ENCODE peak calls at places on chromosomes 7 and 10, in seven cellular contexts. W is BE2C, E is body of pancreas, M is fibroblast of the aortic adventitia, L is endodermal cell, U is heart right ventricle, J is GM12865. O is an unnamed sample.
A peak's percentile ranks its signal among the peaks of the same experiment; 100 is the strongest.

GRCh38 chr7:111159426-111159825 is 68.5 kb downstream of the LRRN3 start:
- DNase-seq in W (no peak), E (no peak), M (peak; percentile 27), L (no peak), U (no peak), J (no peak), O (peak; percentile 59)

GRCh38 chr7:131859162-131859821 is 302.9 kb upstream of the PODXL start:
- DNase-seq in W (peak; percentile 78), E (peak; percentile 79), M (peak; percentile 83), L (peak; percentile 92), U (peak; percentile 38), J (peak; percentile 61), O (peak; percentile 70)

GRCh38 chr7:18313970-18314369 is 181.6 kb upstream of the HDAC9 start:
- DNase-seq in W (no peak), E (no peak), M (no peak), L (no peak), U (no peak), J (no peak), O (peak; percentile 20)

GRCh38 chr7:128115821-128116723 is 84.8 kb upstream of the LRRC4 start:
- DNase-seq in W (no peak), E (no peak), M (no peak), L (peak; percentile 69), U (no peak), J (no peak), O (no peak)

GRCh38 chr10:91694170-91694794 is 61.4 kb upstream of the PPP1R3C start:
- DNase-seq in W (peak; percentile 36), E (peak; percentile 56), M (peak; percentile 62), L (peak; percentile 61), U (no peak), J (peak; percentile 31), O (peak; percentile 72)

GRCh38 chr10:3803295-3803883 is 18.4 kb upstream of the KLF6 start:
- DNase-seq in W (no peak), E (peak; percentile 86), M (no peak), L (no peak), U (peak; percentile 12), J (no peak), O (peak; percentile 59)

GRCh38 chr10:23412223-23412622 is 26.7 kb upstream of the OTUD1 start:
- DNase-seq in W (no peak), E (no peak), M (peak; percentile 54), L (no peak), U (no peak), J (peak; percentile 18), O (peak; percentile 1)

GRCh38 chr10:60314306-60314940 is 75.3 kb downstream of the ANK3 start:
- DNase-seq in W (no peak), E (no peak), M (peak; percentile 83), L (no peak), U (no peak), J (no peak), O (peak; percentile 57)

GRCh38 chr10:103394180-103394579 is 2.1 kb downstream of the ATP5MK start:
- DNase-seq in W (no peak), E (no peak), M (no peak), L (no peak), U (no peak), J (no peak), O (no peak)

GRCh38 chr10:43648392-43649148 is at the start of gene ZNF32:
- DNase-seq in W (peak; percentile 86), E (peak; percentile 88), M (peak; percentile 81), L (peak; percentile 94), U (peak; percentile 87), J (peak; percentile 90), O (peak; percentile 95)

GRCh38 chr10:47262606-47263295 is 37.2 kb upstream of the GDF10 start:
- DNase-seq in W (no peak), E (no peak), M (peak; percentile 39), L (no peak), U (no peak), J (no peak), O (peak; percentile 7)

GRCh38 chr10:59868974-59869940 is 37.1 kb downstream of the CCDC6 start:
- DNase-seq in W (no peak), E (no peak), M (no peak), L (no peak), U (no peak), J (no peak), O (no peak)

GRCh38 chr10:103291588-103291987 is 14.7 kb downstream of the INA start:
- DNase-seq in W (no peak), E (no peak), M (no peak), L (no peak), U (no peak), J (no peak), O (no peak)

GRCh38 chr10:22911889-22912762 is 15.7 kb upstream of the ARMC3 start:
- DNase-seq in W (peak; percentile 77), E (peak; percentile 84), M (no peak), L (no peak), U (peak; percentile 6), J (no peak), O (peak; percentile 32)

GRCh38 chr7:129438839-129439640 is 4.8 kb downstream of the STRIP2 start:
- DNase-seq in W (no peak), E (no peak), M (peak; percentile 43), L (no peak), U (no peak), J (no peak), O (peak; percentile 77)

GRCh38 chr10:29241925-29242324 is 46.9 kb upstream of the LYZL1 start:
- DNase-seq in W (no peak), E (no peak), M (no peak), L (no peak), U (no peak), J (no peak), O (no peak)

GRCh38 chr10:29238531-29239080 is 50.3 kb upstream of the LYZL1 start:
- DNase-seq in W (no peak), E (no peak), M (no peak), L (no peak), U (no peak), J (no peak), O (no peak)

GRCh38 chr10:29240991-29241660 is 47.7 kb upstream of the LYZL1 start:
- DNase-seq in W (peak; percentile 10), E (no peak), M (no peak), L (no peak), U (no peak), J (no peak), O (peak; percentile 19)

GRCh38 chr10:29237786-29238185 is 51.1 kb upstream of the LYZL1 start:
- DNase-seq in W (no peak), E (no peak), M (no peak), L (peak; percentile 52), U (no peak), J (no peak), O (no peak)

DNA sequence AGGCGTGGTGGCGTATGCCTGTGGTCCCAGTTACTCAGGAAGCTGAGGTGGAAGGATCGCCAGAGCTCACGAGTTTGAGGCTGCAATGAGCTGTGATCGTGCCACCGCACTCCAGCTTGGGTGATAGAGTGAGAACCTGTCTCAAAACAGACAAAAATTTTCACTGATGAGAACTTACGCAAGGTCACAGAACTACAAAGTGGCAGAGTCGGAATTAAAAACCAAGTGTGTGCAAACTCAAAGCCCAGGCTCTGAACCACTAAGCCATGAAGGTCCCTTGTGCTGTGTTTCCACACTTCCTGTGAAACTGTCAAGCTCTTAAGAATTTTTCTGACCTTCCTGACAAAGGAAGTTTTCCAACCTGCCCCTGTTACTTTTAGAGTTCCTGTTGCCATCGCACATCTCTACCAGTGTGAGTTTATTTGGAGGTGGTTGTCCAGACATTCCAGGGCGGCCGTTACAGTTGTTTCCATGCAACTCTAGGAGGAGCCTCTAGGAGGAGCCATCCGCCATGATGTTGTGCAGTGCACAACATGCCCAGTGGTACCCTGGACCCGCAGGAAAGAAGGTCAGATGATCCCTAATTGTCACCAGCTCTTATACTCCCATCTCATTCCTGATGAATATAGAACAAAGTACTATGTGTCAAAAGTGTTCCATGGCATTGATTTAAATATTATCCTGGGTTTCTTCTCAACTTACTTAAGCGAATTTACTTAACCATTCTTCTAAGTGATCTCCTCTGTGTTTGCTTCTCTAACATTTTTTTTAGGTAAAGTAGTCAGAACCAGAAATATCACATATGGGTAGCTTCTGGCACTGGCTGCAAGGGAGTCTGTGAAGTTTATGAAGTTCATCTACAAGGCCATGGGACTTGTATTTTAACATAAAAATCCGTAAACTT is 49.0 kb upstream of the LYZL1 start:
- DNase-seq in W (peak; percentile 64), E (no peak), M (peak; percentile 23), L (peak; percentile 89), U (no peak), J (peak; percentile 48), O (no peak)
- TF ChIP-seq CTCF in W (peak; percentile 94), E (no peak), M (peak; percentile 58), L (peak; percentile 91), U (peak; percentile 48), J (peak; percentile 72), O (peak; percentile 47)

DNA sequence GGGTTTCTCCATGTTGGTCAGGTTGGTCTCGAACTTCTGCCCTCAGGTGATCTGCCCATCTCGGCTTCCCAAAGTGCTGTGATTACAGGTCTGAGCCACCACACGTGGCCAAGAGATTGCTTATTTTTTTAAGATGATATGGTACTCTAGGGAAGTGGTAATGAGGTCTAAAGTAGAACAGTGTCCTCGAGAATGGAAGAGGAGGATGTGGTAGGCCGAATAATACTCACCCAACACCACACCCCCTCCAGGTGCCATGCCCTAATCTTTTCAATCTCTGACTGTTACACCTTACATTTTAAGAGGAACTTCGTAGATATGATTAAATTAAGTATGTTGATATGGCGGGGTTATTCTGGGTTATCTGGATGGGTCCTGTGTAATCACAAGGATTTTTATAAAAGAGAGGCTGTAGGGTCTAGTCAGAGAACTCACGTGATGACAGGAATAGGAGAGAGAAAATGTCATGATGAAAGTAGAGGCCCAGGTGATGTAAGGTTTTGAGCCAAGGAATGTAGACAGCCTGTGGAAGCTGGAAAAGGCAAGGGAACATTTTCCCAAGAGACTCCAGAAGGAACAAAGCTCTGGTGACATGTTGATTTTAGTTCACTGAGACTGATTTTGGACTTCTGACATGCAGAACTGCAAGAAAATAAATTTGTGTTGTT is 29.5 kb downstream of the CDK13 start:
- DNase-seq in W (no peak), E (no peak), M (no peak), L (no peak), U (no peak), J (no peak), O (no peak)
- H3K4me3 ChIP-seq in W (no peak overlapping the region), E (no peak overlapping the region), M (no peak overlapping the region), L (no peak overlapping the region), U (no peak overlapping the region), J (no peak overlapping the region), O (no peak overlapping the region)

DNA sequence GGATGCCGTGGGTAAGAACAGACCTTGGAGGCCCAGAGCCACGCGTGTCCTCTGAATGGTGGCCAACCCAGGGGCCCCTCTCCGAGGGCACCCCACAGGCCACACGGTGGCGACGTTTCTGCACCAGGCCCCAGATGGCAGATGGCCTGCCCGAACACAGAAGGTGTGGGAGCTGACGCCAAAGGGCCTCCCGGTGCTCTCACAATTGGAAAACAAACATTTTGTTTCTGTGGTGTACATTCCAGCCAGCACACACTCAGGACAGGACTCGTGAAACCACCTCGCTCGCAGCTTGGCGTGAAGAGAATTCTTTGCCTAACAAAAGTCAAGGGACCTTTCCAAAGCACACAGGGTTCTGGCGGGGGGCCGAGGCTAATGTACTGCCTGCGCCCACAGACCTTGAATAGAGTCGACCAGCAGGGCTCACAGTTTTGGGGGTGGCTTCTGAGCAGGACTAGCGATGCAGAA is 112.1 kb downstream of the FAM53B start:
- DNase-seq in W (no peak), E (peak; percentile 81), M (no peak), L (peak; percentile 78), U (peak; percentile 48), J (no peak), O (no peak)
- TF ChIP-seq CTCF in W (peak; percentile 26), E (peak; percentile 69), M (peak; percentile 31), L (peak; percentile 69), U (peak; percentile 68), J (peak; percentile 15), O (no peak)

DNA sequence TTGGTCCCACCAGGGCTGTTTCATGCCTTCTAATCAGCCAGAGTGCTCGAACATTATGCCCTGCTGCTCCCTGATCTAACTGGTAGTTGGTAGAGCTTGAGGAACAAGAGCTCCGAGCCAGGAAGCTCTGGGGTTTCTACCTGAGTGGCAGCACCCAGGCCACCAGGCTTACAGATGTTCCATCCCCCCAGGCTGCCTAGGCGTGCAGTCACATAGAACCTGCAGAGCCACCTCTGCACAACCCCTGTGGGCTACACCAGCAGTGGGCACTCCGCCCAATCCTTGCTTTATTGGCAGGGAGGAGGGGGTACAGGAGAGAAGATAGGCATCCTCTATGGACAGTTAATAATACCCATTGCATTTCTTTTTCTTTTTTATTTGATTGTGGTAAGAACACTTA is 21.8 kb downstream of the MAP3K8 start:
- DNase-seq in W (no peak), E (no peak), M (no peak), L (no peak), U (no peak), J (peak; percentile 67), O (no peak)
- H3K4me3 ChIP-seq in W (no peak overlapping the region), E (no peak overlapping the region), M (no peak overlapping the region), L (no peak overlapping the region), U (peak overlapping the region; percentile 9), J (no peak overlapping the region), O (no peak overlapping the region)

O was measured in foreskin fibroblast.